ENCODE peak calls at places on chromosomes 4 and X, in nine cellular contexts. One of them, this sample, is unnamed.

GRCh38 chrX:123833387-123833786 is 26.5 kb upstream of the XIAP start:
- DNase-seq in H4: peak
- DNase-seq in CD8-positive, alpha-beta memory T cell: peak
- DNase-seq in posterior cingulate gyrus: no peak
- DNase-seq in fibroblast of pulmonary artery: peak
- DNase-seq in AG20443: peak
- DNase-seq in fibroblast of gingiva: peak
- DNase-seq in stimulated activated CD8-positive, alpha-beta memory T cell treated with anti-CD3 and anti-CD28 coated beads, Interleukin-4, amount 100 ng/mL, for 24 hours: peak
- DNase-seq in CD4-positive, alpha-beta T cell: peak
- DNase-seq in this sample: peak

GRCh38 chrX:17634542-17635207 is 102.6 kb upstream of the SCML1 start:
- DNase-seq in H4: no peak
- DNase-seq in fibroblast of pulmonary artery: no peak
- DNase-seq in CD4-positive, alpha-beta T cell: no peak
- DNase-seq in stimulated activated CD8-positive, alpha-beta memory T cell treated with anti-CD3 and anti-CD28 coated beads, Interleukin-4, amount 100 ng/mL, for 24 hours: no peak
- DNase-seq in AG20443: no peak
- DNase-seq in CD8-positive, alpha-beta memory T cell: no peak
- DNase-seq in fibroblast of gingiva: no peak
- DNase-seq in posterior cingulate gyrus: no peak
- DNase-seq in this sample: no peak

GRCh38 chr4:153151535-153152452 is 52.4 kb upstream of the TRIM2 start:
- DNase-seq in fibroblast of gingiva: peak
- DNase-seq in posterior cingulate gyrus: peak
- DNase-seq in stimulated activated CD8-positive, alpha-beta memory T cell treated with anti-CD3 and anti-CD28 coated beads, Interleukin-4, amount 100 ng/mL, for 24 hours: peak
- DNase-seq in fibroblast of pulmonary artery: peak
- DNase-seq in CD4-positive, alpha-beta T cell: no peak
- DNase-seq in CD8-positive, alpha-beta memory T cell: no peak
- DNase-seq in H4: no peak
- DNase-seq in AG20443: no peak
- DNase-seq in this sample: peak

GRCh38 chr4:69995526-69996016 is at the start of gene STATH:
- DNase-seq in H4: peak
- DNase-seq in CD4-positive, alpha-beta T cell: no peak
- DNase-seq in CD8-positive, alpha-beta memory T cell: no peak
- DNase-seq in stimulated activated CD8-positive, alpha-beta memory T cell treated with anti-CD3 and anti-CD28 coated beads, Interleukin-4, amount 100 ng/mL, for 24 hours: no peak
- DNase-seq in posterior cingulate gyrus: no peak
- DNase-seq in fibroblast of pulmonary artery: peak
- DNase-seq in fibroblast of gingiva: no peak
- DNase-seq in AG20443: no peak
- DNase-seq in this sample: no peak

GRCh38 chrX:1393871-1394615 is 2.1 kb upstream of the SLC25A6 start:
- DNase-seq in stimulated activated CD8-positive, alpha-beta memory T cell treated with anti-CD3 and anti-CD28 coated beads, Interleukin-4, amount 100 ng/mL, for 24 hours: no peak
- DNase-seq in H4: no peak
- DNase-seq in fibroblast of pulmonary artery: no peak
- DNase-seq in posterior cingulate gyrus: peak
- DNase-seq in fibroblast of gingiva: no peak
- DNase-seq in AG20443: peak
- DNase-seq in CD4-positive, alpha-beta T cell: no peak
- DNase-seq in CD8-positive, alpha-beta memory T cell: no peak
- DNase-seq in this sample: no peak

GRCh38 chrX:1392376-1393130 is 640 bp upstream of the SLC25A6 start:
- DNase-seq in H4: peak
- DNase-seq in CD8-positive, alpha-beta memory T cell: no peak
- DNase-seq in CD4-positive, alpha-beta T cell: no peak
- DNase-seq in stimulated activated CD8-positive, alpha-beta memory T cell treated with anti-CD3 and anti-CD28 coated beads, Interleukin-4, amount 100 ng/mL, for 24 hours: peak
- DNase-seq in posterior cingulate gyrus: peak
- DNase-seq in fibroblast of gingiva: peak
- DNase-seq in AG20443: peak
- DNase-seq in fibroblast of pulmonary artery: peak
- DNase-seq in this sample: peak

GRCh38 chr4:161336016-161336415 is 827.8 kb downstream of the FSTL5 start:
- DNase-seq in CD4-positive, alpha-beta T cell: no peak
- DNase-seq in posterior cingulate gyrus: no peak
- DNase-seq in AG20443: no peak
- DNase-seq in H4: no peak
- DNase-seq in fibroblast of pulmonary artery: no peak
- DNase-seq in stimulated activated CD8-positive, alpha-beta memory T cell treated with anti-CD3 and anti-CD28 coated beads, Interleukin-4, amount 100 ng/mL, for 24 hours: no peak
- DNase-seq in CD8-positive, alpha-beta memory T cell: no peak
- DNase-seq in fibroblast of gingiva: no peak
- DNase-seq in this sample: no peak

GRCh38 chr4:108135549-108136209 is 33.1 kb downstream of the LEF1 start:
- DNase-seq in H4: no peak
- DNase-seq in CD8-positive, alpha-beta memory T cell: no peak
- DNase-seq in AG20443: no peak
- DNase-seq in stimulated activated CD8-positive, alpha-beta memory T cell treated with anti-CD3 and anti-CD28 coated beads, Interleukin-4, amount 100 ng/mL, for 24 hours: no peak
- DNase-seq in CD4-positive, alpha-beta T cell: no peak
- DNase-seq in posterior cingulate gyrus: no peak
- DNase-seq in fibroblast of gingiva: no peak
- DNase-seq in fibroblast of pulmonary artery: no peak
- DNase-seq in this sample: no peak

GRCh38 chr4:67879486-67879885 is 4.3 kb downstream of the TMPRSS11D start:
- DNase-seq in fibroblast of gingiva: peak
- DNase-seq in CD4-positive, alpha-beta T cell: no peak
- DNase-seq in CD8-positive, alpha-beta memory T cell: no peak
- DNase-seq in posterior cingulate gyrus: no peak
- DNase-seq in H4: no peak
- DNase-seq in AG20443: no peak
- DNase-seq in stimulated activated CD8-positive, alpha-beta memory T cell treated with anti-CD3 and anti-CD28 coated beads, Interleukin-4, amount 100 ng/mL, for 24 hours: no peak
- DNase-seq in fibroblast of pulmonary artery: peak
- DNase-seq in this sample: no peak

GRCh38 chrX:40709395-40709794 is 25.9 kb downstream of the MED14 start:
- DNase-seq in posterior cingulate gyrus: no peak
- DNase-seq in CD8-positive, alpha-beta memory T cell: no peak
- DNase-seq in fibroblast of gingiva: no peak
- DNase-seq in H4: no peak
- DNase-seq in stimulated activated CD8-positive, alpha-beta memory T cell treated with anti-CD3 and anti-CD28 coated beads, Interleukin-4, amount 100 ng/mL, for 24 hours: no peak
- DNase-seq in CD4-positive, alpha-beta T cell: no peak
- DNase-seq in fibroblast of pulmonary artery: no peak
- DNase-seq in AG20443: no peak
- DNase-seq in this sample: no peak

GRCh38 chr4:125838924-125839323 is 524.2 kb downstream of the FAT4 start:
- DNase-seq in H4: no peak
- DNase-seq in fibroblast of pulmonary artery: no peak
- DNase-seq in CD8-positive, alpha-beta memory T cell: no peak
- DNase-seq in fibroblast of gingiva: no peak
- DNase-seq in stimulated activated CD8-positive, alpha-beta memory T cell treated with anti-CD3 and anti-CD28 coated beads, Interleukin-4, amount 100 ng/mL, for 24 hours: no peak
- DNase-seq in posterior cingulate gyrus: no peak
- DNase-seq in AG20443: no peak
- DNase-seq in CD4-positive, alpha-beta T cell: no peak
- DNase-seq in this sample: no peak

GRCh38 chr4:80308466-80308822 is 27.1 kb upstream of the CFAP299 start:
- DNase-seq in CD8-positive, alpha-beta memory T cell: no peak
- DNase-seq in fibroblast of pulmonary artery: no peak
- DNase-seq in posterior cingulate gyrus: no peak
- DNase-seq in CD4-positive, alpha-beta T cell: no peak
- DNase-seq in AG20443: no peak
- DNase-seq in fibroblast of gingiva: no peak
- DNase-seq in H4: no peak
- DNase-seq in stimulated activated CD8-positive, alpha-beta memory T cell treated with anti-CD3 and anti-CD28 coated beads, Interleukin-4, amount 100 ng/mL, for 24 hours: no peak
- DNase-seq in this sample: no peak

GRCh38 chrX:111039606-111040005 is 56.4 kb upstream of the PAK3 start:
- DNase-seq in fibroblast of gingiva: no peak
- DNase-seq in stimulated activated CD8-positive, alpha-beta memory T cell treated with anti-CD3 and anti-CD28 coated beads, Interleukin-4, amount 100 ng/mL, for 24 hours: no peak
- DNase-seq in posterior cingulate gyrus: no peak
- DNase-seq in CD8-positive, alpha-beta memory T cell: no peak
- DNase-seq in AG20443: no peak
- DNase-seq in CD4-positive, alpha-beta T cell: no peak
- DNase-seq in H4: no peak
- DNase-seq in fibroblast of pulmonary artery: no peak
- DNase-seq in this sample: no peak

GRCh38 chrX:15299945-15300851 is 15.2 kb downstream of the ASB11 start:
- DNase-seq in posterior cingulate gyrus: no peak
- DNase-seq in fibroblast of gingiva: peak
- DNase-seq in CD4-positive, alpha-beta T cell: no peak
- DNase-seq in fibroblast of pulmonary artery: peak
- DNase-seq in stimulated activated CD8-positive, alpha-beta memory T cell treated with anti-CD3 and anti-CD28 coated beads, Interleukin-4, amount 100 ng/mL, for 24 hours: no peak
- DNase-seq in AG20443: peak
- DNase-seq in H4: peak
- DNase-seq in CD8-positive, alpha-beta memory T cell: no peak
- DNase-seq in this sample: no peak

GRCh38 chr4:157824006-157824405 is 348.8 kb downstream of the GASK1B start:
- DNase-seq in posterior cingulate gyrus: no peak
- DNase-seq in fibroblast of pulmonary artery: no peak
- DNase-seq in H4: peak
- DNase-seq in AG20443: no peak
- DNase-seq in CD8-positive, alpha-beta memory T cell: no peak
- DNase-seq in fibroblast of gingiva: no peak
- DNase-seq in stimulated activated CD8-positive, alpha-beta memory T cell treated with anti-CD3 and anti-CD28 coated beads, Interleukin-4, amount 100 ng/mL, for 24 hours: no peak
- DNase-seq in CD4-positive, alpha-beta T cell: no peak
- DNase-seq in this sample: no peak

GRCh38 chr4:15003441-15003890 is 1.2 kb downstream of the CPEB2 start:
- DNase-seq in posterior cingulate gyrus: peak
- DNase-seq in stimulated activated CD8-positive, alpha-beta memory T cell treated with anti-CD3 and anti-CD28 coated beads, Interleukin-4, amount 100 ng/mL, for 24 hours: peak
- DNase-seq in CD4-positive, alpha-beta T cell: peak
- DNase-seq in fibroblast of pulmonary artery: peak
- DNase-seq in CD8-positive, alpha-beta memory T cell: peak
- DNase-seq in AG20443: peak
- DNase-seq in H4: no peak
- DNase-seq in fibroblast of gingiva: peak
- DNase-seq in this sample: peak

GRCh38 chr4:100742045-100742444 is 224.2 kb upstream of the EMCN start:
- DNase-seq in fibroblast of gingiva: peak
- DNase-seq in posterior cingulate gyrus: no peak
- DNase-seq in CD4-positive, alpha-beta T cell: no peak
- DNase-seq in H4: peak
- DNase-seq in AG20443: peak
- DNase-seq in stimulated activated CD8-positive, alpha-beta memory T cell treated with anti-CD3 and anti-CD28 coated beads, Interleukin-4, amount 100 ng/mL, for 24 hours: no peak
- DNase-seq in CD8-positive, alpha-beta memory T cell: no peak
- DNase-seq in fibroblast of pulmonary artery: peak
- DNase-seq in this sample: no peak

GRCh38 chrX:27808226-27808625 is 436 bp downstream of the MAGEB10 start:
- DNase-seq in CD8-positive, alpha-beta memory T cell: no peak
- DNase-seq in posterior cingulate gyrus: no peak
- DNase-seq in fibroblast of gingiva: no peak
- DNase-seq in H4: no peak
- DNase-seq in CD4-positive, alpha-beta T cell: no peak
- DNase-seq in fibroblast of pulmonary artery: no peak
- DNase-seq in stimulated activated CD8-positive, alpha-beta memory T cell treated with anti-CD3 and anti-CD28 coated beads, Interleukin-4, amount 100 ng/mL, for 24 hours: no peak
- DNase-seq in AG20443: no peak
- DNase-seq in this sample: no peak

GRCh38 chrX:55758033-55758432 is 40.5 kb downstream of the RRAGB start:
- DNase-seq in CD4-positive, alpha-beta T cell: no peak
- DNase-seq in AG20443: no peak
- DNase-seq in CD8-positive, alpha-beta memory T cell: no peak
- DNase-seq in fibroblast of pulmonary artery: peak
- DNase-seq in stimulated activated CD8-positive, alpha-beta memory T cell treated with anti-CD3 and anti-CD28 coated beads, Interleukin-4, amount 100 ng/mL, for 24 hours: no peak
- DNase-seq in fibroblast of gingiva: peak
- DNase-seq in posterior cingulate gyrus: no peak
- DNase-seq in H4: peak
- DNase-seq in this sample: no peak

GRCh38 chrX:20454117-20454516 is 187.4 kb upstream of the RPS6KA3 start:
- DNase-seq in CD8-positive, alpha-beta memory T cell: no peak
- DNase-seq in AG20443: peak
- DNase-seq in posterior cingulate gyrus: no peak
- DNase-seq in fibroblast of gingiva: no peak
- DNase-seq in H4: no peak
- DNase-seq in stimulated activated CD8-positive, alpha-beta memory T cell treated with anti-CD3 and anti-CD28 coated beads, Interleukin-4, amount 100 ng/mL, for 24 hours: no peak
- DNase-seq in CD4-positive, alpha-beta T cell: no peak
- DNase-seq in fibroblast of pulmonary artery: peak
- DNase-seq in this sample: no peak

This sample was measured in GM12892.